ENCODE peak calls at places on chromosomes 4 and X, in five cellular contexts. One of them, this sample, is unnamed.

GRCh38 chr4:183348706-183349659 is 26.8 kb upstream of the CLDN24 start:
- DNase-seq in IMR-90: peak
- DNase-seq in mesenchymal stem cell: peak
- DNase-seq in GM23248: peak
- DNase-seq in colonic mucosa: no peak
- DNase-seq in this sample: no peak

GRCh38 chr4:114997596-114997995 is 115.8 kb downstream of the NDST4 start:
- DNase-seq in IMR-90: no peak
- DNase-seq in mesenchymal stem cell: peak
- DNase-seq in GM23248: peak
- DNase-seq in colonic mucosa: no peak
- DNase-seq in this sample: no peak

GRCh38 chr4:5045099-5045498 is 6.2 kb upstream of the STK32B start:
- DNase-seq in IMR-90: no peak
- DNase-seq in mesenchymal stem cell: no peak
- DNase-seq in GM23248: peak
- DNase-seq in colonic mucosa: no peak
- DNase-seq in this sample: peak

GRCh38 chrX:101682723-101683122 is 23.1 kb upstream of the ARMCX2 start:
- DNase-seq in IMR-90: peak
- DNase-seq in mesenchymal stem cell: peak
- DNase-seq in GM23248: peak
- DNase-seq in colonic mucosa: no peak
- DNase-seq in this sample: no peak

GRCh38 chrX:64206556-64207162 is 1.2 kb upstream of the AMER1 start:
- DNase-seq in IMR-90: peak
- DNase-seq in mesenchymal stem cell: peak
- DNase-seq in GM23248: peak
- DNase-seq in colonic mucosa: no peak
- DNase-seq in this sample: no peak

GRCh38 chr4:185304944-185305690 is 90.6 kb downstream of the LRP2BP start:
- DNase-seq in IMR-90: peak
- DNase-seq in mesenchymal stem cell: peak
- DNase-seq in GM23248: peak
- DNase-seq in colonic mucosa: no peak
- DNase-seq in this sample: peak

GRCh38 chr4:89998350-89999098 is 103.9 kb downstream of the MMRN1 start:
- DNase-seq in IMR-90: no peak
- DNase-seq in mesenchymal stem cell: no peak
- DNase-seq in GM23248: no peak
- DNase-seq in colonic mucosa: no peak
- DNase-seq in this sample: no peak

GRCh38 chr4:154858166-154858565 is 77.1 kb downstream of the RBM46 start:
- DNase-seq in IMR-90: no peak
- DNase-seq in mesenchymal stem cell: no peak
- DNase-seq in GM23248: no peak
- DNase-seq in colonic mucosa: no peak
- DNase-seq in this sample: no peak

GRCh38 chr4:135197650-135198049 is 996.1 kb upstream of the PABPC4L start:
- DNase-seq in IMR-90: no peak
- DNase-seq in mesenchymal stem cell: no peak
- DNase-seq in GM23248: no peak
- DNase-seq in colonic mucosa: no peak
- DNase-seq in this sample: no peak

GRCh38 chr4:140769209-140769608 is 13.0 kb upstream of the TBC1D9 start:
- DNase-seq in IMR-90: no peak
- DNase-seq in mesenchymal stem cell: no peak
- DNase-seq in GM23248: no peak
- DNase-seq in colonic mucosa: no peak
- DNase-seq in this sample: no peak

GRCh38 chr4:7202391-7202790 is 10.1 kb downstream of the SORCS2 start:
- DNase-seq in IMR-90: peak
- DNase-seq in mesenchymal stem cell: no peak
- DNase-seq in GM23248: peak
- DNase-seq in colonic mucosa: no peak
- DNase-seq in this sample: no peak

GRCh38 chr4:82017680-82018079 is 356.1 kb downstream of the HNRNPD start:
- DNase-seq in IMR-90: peak
- DNase-seq in mesenchymal stem cell: peak
- DNase-seq in GM23248: peak
- DNase-seq in colonic mucosa: no peak
- DNase-seq in this sample: peak

GRCh38 chr4:184330008-184330400 is 112.3 kb upstream of the ENPP6 start:
- DNase-seq in IMR-90: peak
- DNase-seq in mesenchymal stem cell: no peak
- DNase-seq in GM23248: no peak
- DNase-seq in colonic mucosa: no peak
- DNase-seq in this sample: no peak

GRCh38 chrX:18701621-18702361 is 5.7 kb upstream of the PPEF1 start:
- DNase-seq in IMR-90: peak
- DNase-seq in mesenchymal stem cell: peak
- DNase-seq in GM23248: no peak
- DNase-seq in colonic mucosa: peak
- DNase-seq in this sample: no peak

GRCh38 chrX:110338850-110339373 is 19.7 kb upstream of the RTL9 start:
- DNase-seq in IMR-90: no peak
- DNase-seq in mesenchymal stem cell: no peak
- DNase-seq in GM23248: no peak
- DNase-seq in colonic mucosa: no peak
- DNase-seq in this sample: no peak

GRCh38 chr4:182245041-182245440 is 1.8 kb downstream of the TENM3 start:
- DNase-seq in IMR-90: no peak
- DNase-seq in mesenchymal stem cell: no peak
- DNase-seq in GM23248: no peak
- DNase-seq in colonic mucosa: no peak
- DNase-seq in this sample: no peak

GRCh38 chr4:122830392-122831095 is 3.9 kb downstream of the FGF2 start:
- DNase-seq in IMR-90: no peak
- DNase-seq in mesenchymal stem cell: no peak
- DNase-seq in GM23248: peak
- DNase-seq in colonic mucosa: no peak
- DNase-seq in this sample: no peak

GRCh38 chr4:185966997-185967775 is 101.8 kb upstream of the TLR3 start:
- DNase-seq in IMR-90: no peak
- DNase-seq in mesenchymal stem cell: no peak
- DNase-seq in GM23248: peak
- DNase-seq in colonic mucosa: no peak
- DNase-seq in this sample: no peak

GRCh38 chrX:39261446-39262147 is 460.3 kb downstream of the MID1IP1 start:
- DNase-seq in IMR-90: no peak
- DNase-seq in mesenchymal stem cell: peak
- DNase-seq in GM23248: peak
- DNase-seq in colonic mucosa: no peak
- DNase-seq in this sample: peak

GRCh38 chrX:125709532-125709931 is 389.9 kb downstream of the TEX13C start:
- DNase-seq in IMR-90: no peak
- DNase-seq in mesenchymal stem cell: no peak
- DNase-seq in GM23248: no peak
- DNase-seq in colonic mucosa: no peak
- DNase-seq in this sample: no peak

GRCh38 chr4:184453402-184454160 is 20.8 kb downstream of the IRF2 start:
- DNase-seq in IMR-90: peak
- DNase-seq in mesenchymal stem cell: peak
- DNase-seq in GM23248: peak
- DNase-seq in colonic mucosa: peak
- DNase-seq in this sample: peak

GRCh38 chr4:45099471-45099870 is 373.1 kb upstream of the GNPDA2 start:
- DNase-seq in IMR-90: no peak
- DNase-seq in mesenchymal stem cell: no peak
- DNase-seq in GM23248: no peak
- DNase-seq in colonic mucosa: no peak
- DNase-seq in this sample: no peak

GRCh38 chr4:184100297-184100885 is 117.3 kb downstream of the ENPP6 start:
- DNase-seq in IMR-90: peak
- DNase-seq in mesenchymal stem cell: peak
- DNase-seq in GM23248: no peak
- DNase-seq in colonic mucosa: peak
- DNase-seq in this sample: peak

GRCh38 chr4:110614173-110614948 is 8.5 kb downstream of the PITX2 start:
- DNase-seq in IMR-90: no peak
- DNase-seq in mesenchymal stem cell: peak
- DNase-seq in GM23248: no peak
- DNase-seq in colonic mucosa: no peak
- DNase-seq in this sample: no peak

GRCh38 chr4:179597301-179597700 is 2155.1 kb upstream of the AGA start:
- DNase-seq in IMR-90: no peak
- DNase-seq in mesenchymal stem cell: peak
- DNase-seq in GM23248: no peak
- DNase-seq in colonic mucosa: no peak
- DNase-seq in this sample: no peak

GRCh38 chr4:137905930-137906329 is 336.2 kb downstream of the SLC7A11 start:
- DNase-seq in IMR-90: peak
- DNase-seq in mesenchymal stem cell: no peak
- DNase-seq in GM23248: peak
- DNase-seq in colonic mucosa: no peak
- DNase-seq in this sample: no peak

GRCh38 chrX:44261286-44261685 is 82.2 kb downstream of the EFHC2 start:
- DNase-seq in IMR-90: no peak
- DNase-seq in mesenchymal stem cell: no peak
- DNase-seq in GM23248: no peak
- DNase-seq in colonic mucosa: no peak
- DNase-seq in this sample: no peak

GRCh38 chr4:77821775-77822174 is 2.6 kb upstream of the CNOT6L start:
- DNase-seq in IMR-90: no peak
- DNase-seq in mesenchymal stem cell: no peak
- DNase-seq in GM23248: no peak
- DNase-seq in colonic mucosa: no peak
- DNase-seq in this sample: peak

GRCh38 chr4:25500626-25501318 is 123.7 kb downstream of the ANAPC4 start:
- DNase-seq in IMR-90: no peak
- DNase-seq in mesenchymal stem cell: no peak
- DNase-seq in GM23248: no peak
- DNase-seq in colonic mucosa: no peak
- DNase-seq in this sample: no peak

DNA sequence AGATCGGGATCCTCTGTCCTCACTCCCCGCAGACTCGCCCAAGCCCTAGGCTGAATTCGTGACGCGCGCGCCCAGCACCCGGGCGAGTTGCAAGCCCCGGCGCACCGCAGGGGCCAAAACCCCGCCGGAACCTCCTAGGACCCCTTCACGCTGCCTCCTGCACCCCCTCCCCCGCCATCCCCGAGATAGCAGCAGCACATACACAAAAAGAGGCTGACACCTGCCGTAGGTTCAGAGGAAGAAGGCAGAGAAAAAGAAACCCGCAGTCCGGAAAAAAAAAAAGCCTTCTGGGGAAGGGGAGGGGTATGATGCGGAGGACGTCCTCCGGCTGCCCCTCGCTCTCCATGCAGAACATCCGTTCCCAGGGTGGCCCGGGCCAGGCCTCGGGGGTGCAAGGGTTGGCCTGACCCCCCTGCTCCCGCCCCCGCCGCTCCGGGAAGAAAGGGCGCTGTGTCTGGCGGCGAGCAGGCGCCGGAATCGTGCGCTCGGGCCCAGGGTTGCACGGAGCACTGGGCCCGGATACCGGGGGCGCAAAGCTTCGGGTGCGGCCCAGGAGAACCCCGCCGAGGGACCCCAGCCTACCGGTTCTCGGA is 2.5 kb downstream of the NLGN4X start:
- DNase-seq in IMR-90: no peak
- DNase-seq in mesenchymal stem cell: peak
- DNase-seq in GM23248: no peak
- DNase-seq in colonic mucosa: no peak
- DNase-seq in this sample: peak
- H3K9ac ChIP-seq in IMR-90: no peak
- H3K9ac ChIP-seq in mesenchymal stem cell: no peak
- H3K9ac ChIP-seq in GM23248: no peak
- H3K9ac ChIP-seq in colonic mucosa: no peak
- H3K9ac ChIP-seq in this sample: peak

DNA sequence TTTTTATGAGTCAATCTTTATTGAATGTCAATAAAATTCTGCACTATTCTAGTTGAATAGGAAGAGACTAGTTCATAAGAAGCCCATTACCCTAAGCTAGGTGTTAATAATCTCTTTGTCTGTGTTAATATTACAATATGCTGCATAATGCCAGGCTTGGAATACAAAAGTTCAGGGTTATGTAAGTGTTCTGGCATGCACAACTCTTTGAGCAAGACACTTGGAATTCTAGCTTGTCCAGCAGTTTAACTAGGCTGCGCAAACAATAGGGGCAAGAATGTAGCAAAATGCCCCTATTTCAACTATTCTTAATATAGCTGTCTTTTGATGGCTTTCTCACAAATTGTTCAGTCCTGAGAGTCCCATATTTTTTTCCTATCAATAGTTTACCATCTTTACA is 31.3 kb upstream of the ETNPPL start:
- DNase-seq in IMR-90: peak
- DNase-seq in mesenchymal stem cell: peak
- DNase-seq in GM23248: peak
- DNase-seq in colonic mucosa: no peak
- DNase-seq in this sample: no peak
- H3K9ac ChIP-seq in IMR-90: no peak
- H3K9ac ChIP-seq in mesenchymal stem cell: no peak
- H3K9ac ChIP-seq in GM23248: no peak
- H3K9ac ChIP-seq in colonic mucosa: no peak
- H3K9ac ChIP-seq in this sample: no peak

DNA sequence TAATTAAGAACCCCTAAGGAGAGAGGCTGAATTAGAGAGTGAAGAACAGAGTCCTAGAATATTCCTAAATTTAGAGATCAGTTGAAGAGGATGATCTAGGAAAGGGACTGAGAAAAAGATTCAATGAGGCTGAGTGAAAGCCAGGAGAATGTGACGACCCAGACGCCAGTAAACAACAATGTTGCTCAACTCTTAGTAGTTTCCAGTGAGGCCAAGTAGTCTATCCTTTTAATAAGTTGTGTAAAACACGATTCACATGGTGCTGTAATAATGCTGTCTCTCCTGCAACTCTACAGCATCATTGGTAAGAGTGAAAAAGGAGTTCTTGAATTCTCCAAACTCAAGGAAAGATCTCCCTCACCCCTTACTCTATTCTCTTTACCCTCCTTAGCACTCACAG is 140.3 kb downstream of the CFAP299 start:
- DNase-seq in IMR-90: no peak
- DNase-seq in mesenchymal stem cell: no peak
- DNase-seq in GM23248: no peak
- DNase-seq in colonic mucosa: no peak
- DNase-seq in this sample: no peak
- H3K9ac ChIP-seq in IMR-90: no peak
- H3K9ac ChIP-seq in mesenchymal stem cell: no peak
- H3K9ac ChIP-seq in GM23248: no peak
- H3K9ac ChIP-seq in colonic mucosa: no peak
- H3K9ac ChIP-seq in this sample: no peak

GRCh38 chr4:165873298-165874071 is 448 bp downstream of the TLL1 start:
- DNase-seq in IMR-90: no peak
- DNase-seq in mesenchymal stem cell: peak
- DNase-seq in GM23248: peak
- DNase-seq in colonic mucosa: peak
- DNase-seq in this sample: no peak

GRCh38 chr4:165874072-165874798 is 1.2 kb downstream of the TLL1 start:
- DNase-seq in IMR-90: no peak
- DNase-seq in mesenchymal stem cell: peak
- DNase-seq in GM23248: no peak
- DNase-seq in colonic mucosa: no peak
- DNase-seq in this sample: no peak

GRCh38 chr4:165875446-165875845 is 2.4 kb downstream of the TLL1 start:
- DNase-seq in IMR-90: no peak
- DNase-seq in mesenchymal stem cell: no peak
- DNase-seq in GM23248: no peak
- DNase-seq in colonic mucosa: no peak
- DNase-seq in this sample: no peak

GRCh38 chr4:165874799-165875371 is 1.8 kb downstream of the TLL1 start:
- DNase-seq in IMR-90: no peak
- DNase-seq in mesenchymal stem cell: peak
- DNase-seq in GM23248: no peak
- DNase-seq in colonic mucosa: peak
- DNase-seq in this sample: no peak

GRCh38 chr4:165872443-165873297 is at the start of gene TLL1:
- DNase-seq in IMR-90: no peak
- DNase-seq in mesenchymal stem cell: peak
- DNase-seq in GM23248: no peak
- DNase-seq in colonic mucosa: peak
- DNase-seq in this sample: no peak
- H3K9ac ChIP-seq in IMR-90: no peak
- H3K9ac ChIP-seq in mesenchymal stem cell: peak
- H3K9ac ChIP-seq in GM23248: no peak
- H3K9ac ChIP-seq in colonic mucosa: no peak
- H3K9ac ChIP-seq in this sample: no peak